ENCODE peak calls at places on chromosomes 7 and 10, in four cellular contexts. K, F, H and T are unnamed samples.

GRCh38 chr10:17001961-17002749 is 127.5 kb downstream of the CUBN start:
- DNase-seq in H (no peak), F (peak; percentile 74), K (peak; percentile 79), T (peak; percentile 99)

GRCh38 chr10:19046709-19047108 is 1.9 kb upstream of the MALRD1 start:
- DNase-seq in K (no peak), F (no peak), H (no peak), T (no peak)

GRCh38 chr7:17532861-17533404 is 234.5 kb downstream of the AHR start:
- DNase-seq in H (no peak), K (peak; percentile 94), F (peak; percentile 79), T (peak; percentile 96)

GRCh38 chr7:83410989-83411591 is 237.8 kb downstream of the SEMA3E start:
- DNase-seq in K (peak; percentile 71), H (no peak), F (peak; percentile 57), T (peak; percentile 68)

GRCh38 chr10:29001801-29002200 is 287.1 kb upstream of the LYZL1 start:
- DNase-seq in F (no peak), H (no peak), K (no peak), T (no peak)

GRCh38 chr10:6473901-6474370 is 106.1 kb downstream of the PRKCQ start:
- DNase-seq in H (no peak), F (no peak), K (no peak), T (no peak)

GRCh38 chr10:32413513-32413912 is 32.4 kb upstream of the CCDC7 start:
- DNase-seq in F (peak; percentile 77), H (no peak), K (peak; percentile 82), T (peak; percentile 91)

GRCh38 chr10:128095023-128095752 is 31.0 kb downstream of the MKI67 start:
- DNase-seq in H (no peak), F (no peak), K (no peak), T (no peak)

GRCh38 chr10:53624722-53625121 is 852.1 kb upstream of the MBL2 start:
- DNase-seq in H (no peak), F (no peak), K (no peak), T (no peak)

GRCh38 chr10:11757452-11757819 is 15.3 kb downstream of the ECHDC3 start:
- DNase-seq in H (no peak), F (peak; percentile 52), K (peak; percentile 95), T (peak; percentile 76)

GRCh38 chr7:105278973-105279687 is 109.6 kb downstream of the SRPK2 start:
- DNase-seq in F (no peak), H (no peak), K (no peak), T (no peak)

GRCh38 chr10:1536341-1536740 is 201.0 kb downstream of the ADARB2 start:
- DNase-seq in F (no peak), K (no peak), H (no peak), T (no peak)

GRCh38 chr7:156156734-156157408 is 344.6 kb upstream of the SHH start:
- DNase-seq in K (no peak), H (peak; percentile 42), F (no peak), T (no peak)

GRCh38 chr10:52525761-52526160 is 211.7 kb downstream of the DKK1 start:
- DNase-seq in F (peak; percentile 35), K (peak; percentile 85), H (no peak), T (peak; percentile 67)

GRCh38 chr10:17101257-17101909 is 28.2 kb downstream of the CUBN start:
- DNase-seq in K (no peak), H (no peak), F (no peak), T (no peak)

GRCh38 chr7:110407706-110408105 is 683.2 kb upstream of the LRRN3 start:
- DNase-seq in K (peak; percentile 17), F (no peak), H (no peak), T (no peak)

GRCh38 chr10:118522791-118523498 is 72.5 kb downstream of the PRLHR start:
- DNase-seq in K (peak; percentile 67), H (no peak), F (peak; percentile 53), T (peak; percentile 79)

GRCh38 chr7:27210441-27211083 is 10.7 kb upstream of the HOXA13 start:
- DNase-seq in H (peak; percentile 68), F (peak; percentile 83), K (peak; percentile 70), T (peak; percentile 25)

GRCh38 chr7:70098905-70099672 is 500.8 kb downstream of the AUTS2 start:
- DNase-seq in H (no peak), K (no peak), F (no peak), T (peak; percentile 35)

GRCh38 chr10:59724098-59724938 is 14.7 kb upstream of the SLC16A9 start:
- DNase-seq in H (no peak), F (no peak), K (no peak), T (no peak)

GRCh38 chr7:149459540-149460433 is 1.1 kb downstream of the ZNF777 start:
- DNase-seq in H (peak; percentile 33), F (peak; percentile 69), K (peak; percentile 41), T (peak; percentile 9)

GRCh38 chr10:62050941-62051433 is 149.5 kb downstream of the ARID5B start:
- DNase-seq in K (peak; percentile 93), H (no peak), F (peak; percentile 56), T (peak; percentile 91)

GRCh38 chr10:71965623-71966022 is 1.4 kb downstream of the CHST3 start:
- DNase-seq in H (no peak), K (peak; percentile 33), F (no peak), T (no peak)

GRCh38 chr7:67918158-67918557 is 921.5 kb downstream of the TYW1 start:
- DNase-seq in H (no peak), F (no peak), K (no peak), T (no peak)

GRCh38 chr10:101816913-101817541 is 1.2 kb downstream of the OGA start:
- DNase-seq in K (no peak), H (no peak), F (no peak), T (peak; percentile 16)

GRCh38 chr10:29736325-29737208 is 101.8 kb upstream of the SVIL start:
- DNase-seq in K (peak; percentile 89), H (peak; percentile 73), F (peak; percentile 86), T (no peak)

GRCh38 chr10:2631557-2631956 is 435.8 kb upstream of the PFKP start:
- DNase-seq in H (no peak), F (no peak), K (no peak), T (no peak)

GRCh38 chr10:51244739-51245138 is 170.5 kb downstream of the PRKG1 start:
- DNase-seq in H (no peak), K (peak; percentile 78), F (peak; percentile 56), T (peak; percentile 83)

GRCh38 chr7:114843102-114843501 is 78.8 kb upstream of the MDFIC start:
- DNase-seq in K (no peak), F (no peak), H (no peak), T (no peak)

GRCh38 chr7:2082357-2083038 is 150.2 kb downstream of the MAD1L1 start:
- DNase-seq in K (peak; percentile 95), F (peak; percentile 55), H (no peak), T (peak; percentile 65)

GRCh38 chr10:119619215-119619614 is 22.5 kb upstream of the TIAL1 start:
- DNase-seq in K (no peak), F (no peak), H (no peak), T (no peak)

GRCh38 chr7:116984917-116985316 is 31.6 kb downstream of the ST7 start:
- DNase-seq in H (no peak), F (peak; percentile 57), K (peak; percentile 60), T (peak; percentile 31)